ENCODE peak calls at places on chromosome 11, in five cellular contexts. H is breast epithelium, T is heart right ventricle, C is left ventricle myocardium inferior, I is IMR-90. D is an unnamed sample. For H3K27me3, the result is how much of the 10 kb centered on the place peaks cover.

GRCh38 chr11:86627776-86628455 is 44.5 kb downstream of the ME3 start:
- DNase-seq in H (no peak), T (peak), C (peak), I (no peak), D (no peak)

GRCh38 chr11:3840289-3840869 is 380 bp downstream of the RHOG start:
- DNase-seq in H (no peak), T (no peak), C (no peak), I (no peak), D (peak)

GRCh38 chr11:14942735-14943134 is 29.4 kb downstream of the CALCA start:
- DNase-seq in H (no peak), T (no peak), C (no peak), I (no peak), D (no peak)

GRCh38 chr11:111409915-111410314 is 30.8 kb upstream of the POU2AF1 start:
- DNase-seq in H (no peak), T (no peak), C (no peak), I (no peak), D (no peak)

GRCh38 chr11:36774603-36775002 is 176.6 kb upstream of the RAG2 start:
- DNase-seq in H (no peak), T (no peak), C (no peak), I (peak), D (no peak)

GRCh38 chr11:117057317-117057716 is 40.9 kb downstream of the SIK3 start:
- DNase-seq in H (no peak), T (no peak), C (no peak), I (no peak), D (no peak)

GRCh38 chr11:73193251-73194033 is 24.6 kb upstream of the P2RY2 start:
- DNase-seq in H (peak), T (no peak), C (no peak), I (no peak), D (no peak)

GRCh38 chr11:73185680-73186293 is 32.3 kb upstream of the P2RY2 start:
- DNase-seq in H (peak), T (no peak), C (no peak), I (peak), D (no peak)

GRCh38 chr11:65522640-65523322 is 2.1 kb upstream of the SCYL1 start:
- DNase-seq in H (no peak), T (no peak), C (peak), I (no peak), D (no peak)

GRCh38 chr11:108670381-108670930 is 5.6 kb downstream of the DDX10 start:
- DNase-seq in H (no peak), T (no peak), C (no peak), I (no peak), D (no peak)

GRCh38 chr11:24295360-24295759 is 201.5 kb upstream of the LUZP2 start:
- DNase-seq in H (no peak), T (no peak), C (no peak), I (peak), D (no peak)

GRCh38 chr11:94271885-94272372 is 32.5 kb upstream of the IZUMO1R start:
- DNase-seq in H (no peak), T (no peak), C (no peak), I (no peak), D (no peak)

GRCh38 chr11:27599217-27599616 is 92.6 kb upstream of the LIN7C start:
- DNase-seq in H (no peak), T (no peak), C (no peak), I (no peak), D (no peak)

GRCh38 chr11:43789700-43790443 is 90.8 kb upstream of the ALKBH3 start:
- DNase-seq in H (no peak), T (no peak), C (no peak), I (peak), D (no peak)

DNA sequence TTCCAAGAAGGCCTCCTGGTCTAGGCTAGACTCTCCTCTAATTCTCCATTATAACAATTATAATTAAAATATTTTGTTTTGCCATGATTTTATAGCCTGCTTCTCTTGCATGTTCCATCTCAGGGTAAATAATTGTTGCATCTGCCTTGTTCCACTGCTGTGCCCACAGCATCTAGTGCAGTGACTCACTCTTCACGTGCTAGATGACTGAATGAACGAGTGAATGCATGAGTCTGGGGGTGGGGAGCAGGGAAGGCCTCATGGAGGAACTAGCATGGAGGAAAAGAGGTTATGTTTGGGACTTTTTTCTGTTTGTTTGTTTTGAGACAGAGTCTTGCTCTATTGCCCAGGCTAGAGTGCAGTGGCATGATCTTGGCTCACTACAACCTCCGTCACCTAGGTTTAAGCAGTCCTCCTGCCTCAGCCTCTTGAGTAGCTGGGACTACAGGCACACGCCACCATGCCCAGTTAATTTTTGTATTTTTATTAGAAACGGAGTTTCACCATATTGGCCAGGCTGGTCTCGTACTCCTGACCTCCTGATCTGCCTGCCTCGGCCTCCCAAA is 5.2 kb upstream of the OAF start:
- DNase-seq in H (no peak), T (no peak), C (no peak), I (peak), D (peak)
- H3K27me3 ChIP-seq in H (under half), T (under half), C (under half), I (under half), D (under half)

DNA sequence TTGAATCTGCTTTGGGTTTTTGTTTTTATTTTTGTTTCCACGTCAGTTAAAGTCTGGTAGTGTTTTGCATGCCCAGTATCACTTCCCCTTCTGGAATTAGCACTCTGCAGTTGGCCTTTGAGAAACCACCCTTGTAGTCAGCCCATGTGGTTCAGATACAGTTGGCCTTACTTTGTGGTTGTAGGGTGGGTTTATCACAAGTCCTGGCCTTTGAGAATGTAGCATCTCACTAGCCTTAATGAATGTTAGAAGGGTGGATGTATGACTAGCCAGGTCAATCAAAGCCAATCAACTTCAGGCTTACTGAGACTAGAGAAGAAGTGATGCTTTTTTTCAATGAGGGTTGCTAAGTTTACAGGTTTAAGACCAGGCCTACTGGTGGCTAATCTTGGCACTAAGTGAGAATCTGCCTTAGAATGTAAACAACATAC is 19.8 kb downstream of the ARL14EP start:
- DNase-seq in H (no peak), T (no peak), C (no peak), I (no peak), D (no peak)
- H3K4me3 ChIP-seq in H (no peak), T (no peak), C (no peak), I (no peak), D (no peak)

GRCh38 chr11:417652-418342 is 3.0 kb upstream of the SIGIRR start:
- DNase-seq in H (no peak), T (no peak), C (no peak), I (no peak), D (no peak)
- H3K27me3 ChIP-seq in H (under half), T (half or more), C (half or more), I (under half), D (under half)

DNA sequence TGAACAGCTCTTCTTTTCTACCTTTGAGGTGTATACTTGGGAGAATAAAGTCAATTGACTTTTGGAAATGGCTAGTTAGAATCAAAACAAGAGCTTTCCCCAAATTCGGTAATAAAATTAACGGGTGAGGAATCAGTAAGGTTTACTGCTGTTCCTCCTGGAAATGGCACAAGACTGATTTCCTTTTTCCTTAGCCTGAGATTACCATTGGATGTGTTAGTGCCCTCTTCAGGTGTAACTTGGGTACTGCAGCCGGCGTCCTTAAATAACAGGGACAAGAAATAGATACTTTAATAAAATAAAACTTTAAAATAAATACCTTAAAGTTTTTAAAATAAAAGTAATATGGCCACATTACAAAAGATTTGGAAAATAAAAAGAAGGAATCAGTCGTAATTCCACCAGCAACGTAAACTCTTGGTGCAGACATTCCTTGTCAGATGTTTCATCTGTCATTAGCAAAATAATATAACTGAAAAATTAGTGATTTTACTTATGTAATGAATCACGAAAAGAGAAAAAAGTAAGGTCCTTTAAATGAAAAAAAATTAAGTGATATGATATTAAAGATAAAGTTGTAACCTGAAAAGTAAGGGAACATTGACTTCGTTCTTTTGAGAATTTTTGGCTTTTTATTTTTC is 29.7 kb downstream of the ZFTA start:
- DNase-seq in H (peak), T (peak), C (peak), I (peak), D (peak)
- H3K4me3 ChIP-seq in H (no peak), T (no peak), C (no peak), I (no peak), D (no peak)

DNA sequence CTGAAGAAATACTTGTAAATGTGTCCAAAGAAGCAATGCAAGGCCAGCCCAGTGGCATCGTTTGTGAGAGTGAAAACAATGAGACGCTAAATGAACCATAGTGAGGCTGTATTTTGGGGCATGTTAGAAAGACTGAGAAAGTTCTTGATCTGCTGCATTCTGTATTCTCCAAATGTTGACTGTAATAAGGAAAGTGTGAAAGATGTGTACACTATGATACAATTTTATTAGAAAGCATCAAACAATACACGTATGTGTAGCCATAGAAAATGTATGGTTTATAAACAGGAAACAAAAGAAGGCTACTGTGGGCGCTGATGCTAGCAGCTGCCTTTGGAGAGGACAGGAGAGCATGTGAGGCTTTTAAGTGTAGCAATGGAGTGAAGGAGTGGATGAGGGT is 233.5 kb upstream of the E2F8 start:
- DNase-seq in H (no peak), T (no peak), C (no peak), I (no peak), D (no peak)
- H3K27me3 ChIP-seq in H (under half), T (under half), C (under half), I (half or more), D (under half)

D was measured in adrenal gland.